ENCODE peak calls at places on chromosomes 1 and 21, in eight cellular contexts. R is transverse colon, O is gastrocnemius medialis, W is tibial artery, J is tibial nerve, T is prostate gland, K is neuronal stem cell, A is BE2C. X is an unnamed sample.

GRCh38 chr21:44789880-44790279 is 11.7 kb downstream of the UBE2G2 start:
- DNase-seq in T (no peak), W (no peak), O (no peak), K (no peak), R (no peak), J (no peak), A (no peak), X (no peak)

GRCh38 chr1:93552751-93553455 is 105.0 kb downstream of the FNBP1L start:
- DNase-seq in W (no peak), J (no peak), O (no peak), R (no peak), K (no peak), T (no peak), A (no peak), X (no peak)

GRCh38 chr1:93443456-93443855 is 4.5 kb upstream of the FNBP1L start:
- DNase-seq in R (no peak), W (no peak), O (no peak), T (no peak), A (no peak), K (no peak), J (no peak), X (no peak)

GRCh38 chr1:211323156-211324063 is 3.2 kb upstream of the TRAF5 start:
- DNase-seq in W (no peak), R (peak; percentile 68), O (no peak), J (peak; percentile 77), T (peak; percentile 54), K (peak; percentile 51), A (peak; percentile 72), X (peak; percentile 46)

GRCh38 chr1:1599030-1599916 is 662 bp downstream of the FNDC10 start:
- DNase-seq in J (no peak), W (no peak), A (peak; percentile 68), O (no peak), T (no peak), K (peak; percentile 44), R (no peak), X (peak; percentile 22)

GRCh38 chr21:30072496-30072895 is 94.1 kb downstream of the CLDN17 start:
- DNase-seq in T (peak; percentile 37), K (no peak), O (no peak), A (no peak), R (peak; percentile 46), J (no peak), W (no peak), X (no peak)

GRCh38 chr1:245605480-245606156 is 450.8 kb downstream of the KIF26B start:
- DNase-seq in W (no peak), R (no peak), A (peak; percentile 95), K (no peak), J (no peak), O (no peak), T (no peak), X (no peak)

GRCh38 chr1:156434976-156435550 is 65.5 kb downstream of the MEF2D start:
- DNase-seq in K (no peak), R (no peak), O (no peak), W (no peak), J (no peak), T (no peak), A (no peak), X (no peak)

GRCh38 chr21:15775291-15775690 is 45.5 kb downstream of the USP25 start:
- DNase-seq in K (no peak), W (no peak), J (no peak), O (no peak), R (no peak), A (no peak), T (no peak), X (no peak)

GRCh38 chr1:174912243-174912642 is 87.5 kb upstream of the CACYBP start:
- DNase-seq in W (no peak), T (no peak), O (no peak), J (no peak), R (no peak), A (no peak), K (no peak), X (no peak)

GRCh38 chr1:53373246-53373645 is 45.4 kb upstream of the LRP8 start:
- DNase-seq in A (no peak), J (no peak), W (peak; percentile 34), T (no peak), K (no peak), R (no peak), O (no peak), X (no peak)

GRCh38 chr1:168342572-168343280 is 62.0 kb downstream of the TBX19 start:
- DNase-seq in O (peak; percentile 64), K (peak; percentile 69), J (peak; percentile 86), R (peak; percentile 91), T (peak; percentile 74), W (peak; percentile 94), A (peak; percentile 79), X (peak; percentile 81)

GRCh38 chr1:205309741-205310140 is 11.8 kb downstream of the NUAK2 start:
- DNase-seq in O (no peak), J (no peak), K (no peak), W (no peak), R (no peak), T (no peak), A (no peak), X (no peak)
- H3K4me1 ChIP-seq in O (peaks cover 13% of the 10 kb centered on the region), J (peaks cover 32% of the 10 kb centered on the region), K (peaks cover 41% of the 10 kb centered on the region), W (no peaks in the 10 kb centered on the region), R (peaks cover 45% of the 10 kb centered on the region), T (peaks cover 8% of the 10 kb centered on the region), A (peaks cover 4% of the 10 kb centered on the region), X (peaks cover 33% of the 10 kb centered on the region)

DNA sequence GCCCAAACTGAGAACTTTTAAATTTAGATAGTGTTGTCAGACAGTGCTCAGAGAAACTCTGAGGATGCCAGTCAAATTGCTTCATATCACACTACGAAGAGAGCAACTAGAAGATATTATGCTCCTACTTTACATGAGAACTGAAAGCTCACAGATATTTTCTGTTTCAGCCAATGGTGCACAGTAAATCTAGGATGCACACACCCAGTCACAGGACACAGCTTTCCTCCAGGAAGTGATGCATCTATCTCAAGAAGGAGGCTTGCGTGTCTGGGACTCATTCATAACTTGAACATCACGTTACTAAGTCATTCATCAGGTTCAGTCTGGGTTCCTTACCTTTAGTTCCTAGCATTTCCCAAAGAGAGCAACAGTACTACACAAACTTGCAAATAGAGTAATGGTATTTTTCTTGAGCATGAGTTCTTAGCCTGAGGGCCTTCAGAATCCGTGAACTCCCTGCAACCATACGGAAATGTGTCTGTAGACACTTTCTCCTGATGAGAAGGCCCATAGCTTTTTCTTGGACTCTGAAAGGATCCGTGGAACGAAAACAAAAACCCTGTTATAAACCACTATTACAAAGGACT is 12.2 kb downstream of the ZNF697 start:
- DNase-seq in W (no peak), O (no peak), A (no peak), K (no peak), R (no peak), J (no peak), T (no peak), X (no peak)
- H3K4me1 ChIP-seq in W (no peaks in the 10 kb centered on the region), O (peaks cover 43% of the 10 kb centered on the region), A (peaks cover 18% of the 10 kb centered on the region), K (peaks cover 9% of the 10 kb centered on the region), R (peaks cover 16% of the 10 kb centered on the region), J (peaks cover 40% of the 10 kb centered on the region), T (peaks cover 9% of the 10 kb centered on the region), X (peaks cover 53% of the 10 kb centered on the region)

GRCh38 chr1:41412748-41413147 is 51.5 kb downstream of the FOXO6 start:
- DNase-seq in R (no peak), A (no peak), K (no peak), T (no peak), O (no peak), J (no peak), W (no peak), X (no peak)

GRCh38 chr1:41407666-41408252 is 46.5 kb downstream of the FOXO6 start:
- DNase-seq in J (no peak), A (no peak), W (no peak), T (no peak), K (no peak), O (no peak), R (no peak), X (no peak)

GRCh38 chr1:41411229-41411628 is 50.0 kb downstream of the FOXO6 start:
- DNase-seq in K (no peak), T (no peak), O (no peak), A (no peak), W (no peak), R (no peak), J (no peak), X (no peak)

GRCh38 chr1:41408691-41409090 is 47.5 kb downstream of the FOXO6 start:
- DNase-seq in J (no peak), R (no peak), O (no peak), W (no peak), T (no peak), A (no peak), K (no peak), X (no peak)

DNA sequence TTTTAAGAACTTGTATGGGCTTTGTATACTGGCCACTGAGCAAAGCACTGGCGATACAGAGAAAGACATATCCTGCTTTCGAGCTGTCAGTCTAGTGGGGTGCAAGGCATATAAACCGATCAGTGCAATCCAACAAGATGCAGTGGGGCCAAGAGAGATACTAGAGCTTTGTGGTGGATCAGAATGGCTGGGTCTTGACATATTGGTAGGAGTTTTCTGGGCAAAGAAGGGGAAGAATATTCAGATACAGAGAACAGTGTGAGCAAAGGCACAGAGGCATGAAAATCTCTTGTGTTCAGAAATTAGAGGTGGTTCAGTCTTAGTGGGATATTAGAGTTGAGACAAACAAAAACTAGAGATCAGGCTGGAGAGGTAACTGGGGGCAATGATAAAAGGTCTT is 49.2 kb downstream of the FOXO6 start:
- DNase-seq in O (no peak), J (no peak), A (no peak), W (no peak), T (no peak), R (no peak), K (no peak), X (no peak)
- H3K4me1 ChIP-seq in O (peaks cover 3% of the 10 kb centered on the region), J (no peaks in the 10 kb centered on the region), A (peaks cover 3% of the 10 kb centered on the region), W (no peaks in the 10 kb centered on the region), T (no peaks in the 10 kb centered on the region), R (no peaks in the 10 kb centered on the region), K (peaks cover 4% of the 10 kb centered on the region), X (no peaks in the 10 kb centered on the region)

GRCh38 chr1:230210326-230210978 is 143.4 kb downstream of the GALNT2 start:
- DNase-seq in O (no peak), J (no peak), W (no peak), R (no peak), K (no peak), A (no peak), T (no peak), X (no peak)

GRCh38 chr1:230210979-230211336 is 143.9 kb downstream of the GALNT2 start:
- DNase-seq in K (no peak), R (no peak), A (no peak), O (no peak), J (no peak), T (no peak), W (no peak), X (no peak)

GRCh38 chr1:230215049-230215448 is 148.0 kb downstream of the GALNT2 start:
- DNase-seq in R (peak; percentile 69), W (peak; percentile 89), O (peak; percentile 65), J (peak; percentile 61), A (peak; percentile 61), T (no peak), K (no peak), X (peak; percentile 59)

GRCh38 chr1:230211436-230212145 is 144.6 kb downstream of the GALNT2 start:
- DNase-seq in J (no peak), O (no peak), T (no peak), R (no peak), A (no peak), W (no peak), K (no peak), X (no peak)

DNA sequence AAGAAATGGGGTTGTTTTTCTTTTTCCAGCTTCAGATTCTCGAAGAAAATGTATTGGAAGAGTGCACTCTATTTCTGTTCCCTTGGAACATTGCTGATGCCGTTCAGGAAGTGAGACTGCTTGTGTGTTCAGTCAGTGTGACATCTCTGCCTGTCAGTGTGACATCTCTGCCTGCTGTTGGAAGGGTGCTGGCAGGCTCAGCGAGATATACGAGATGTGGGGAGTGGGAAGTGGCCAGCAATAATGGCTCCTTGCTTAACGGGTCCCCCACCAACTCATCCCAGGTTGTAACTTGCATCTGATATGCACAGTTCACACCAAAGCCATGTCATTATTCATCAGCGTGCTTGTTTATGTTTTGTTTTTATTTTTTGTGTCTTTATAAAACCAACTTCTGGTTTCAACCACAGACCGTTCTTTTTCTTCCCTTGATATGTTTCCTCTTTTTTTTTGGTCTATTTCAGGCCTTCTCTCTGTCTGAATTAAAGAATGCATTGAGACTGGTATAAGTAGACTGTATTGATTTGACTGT is 145.4 kb downstream of the GALNT2 start:
- DNase-seq in W (no peak), O (no peak), K (no peak), R (peak; percentile 46), A (no peak), J (no peak), T (no peak), X (peak; percentile 43)
- H3K4me1 ChIP-seq in W (no peaks in the 10 kb centered on the region), O (peaks cover 85% of the 10 kb centered on the region), K (peaks cover 2% of the 10 kb centered on the region), R (peaks cover 24% of the 10 kb centered on the region), A (peaks cover 15% of the 10 kb centered on the region), J (peaks cover 78% of the 10 kb centered on the region), T (peaks cover 7% of the 10 kb centered on the region), X (peaks cover 32% of the 10 kb centered on the region)

X was measured in thyroid gland.